ENCODE peak calls at places on chromosome 3, in six cellular contexts. X, F, K, Y, T and D are unnamed samples.

GRCh38 chr3:67901681-67902080 is 247.3 kb upstream of the SUCLG2 start:
- DNase-seq in X (no peak), F (no peak), K (no peak), Y (no peak), T (no peak), D (no peak)

GRCh38 chr3:43163895-43164493 is 58.1 kb upstream of the POMGNT2 start:
- DNase-seq in X (no peak), F (no peak), K (no peak), Y (no peak), T (no peak), D (no peak)

GRCh38 chr3:18425641-18426403 is 683 bp upstream of the SATB1 start:
- DNase-seq in X (peak), F (peak), K (peak), Y (peak), T (no peak), D (peak)

GRCh38 chr3:31802981-31803380 is 178.1 kb downstream of the OSBPL10 start:
- DNase-seq in X (no peak), F (no peak), K (no peak), Y (no peak), T (no peak), D (no peak)

GRCh38 chr3:60992395-60992794 is 258.9 kb downstream of the FHIT start:
- DNase-seq in X (no peak), F (peak), K (no peak), Y (no peak), T (no peak), D (no peak)

GRCh38 chr3:185830018-185830797 is 5.4 kb upstream of the IGF2BP2 start:
- DNase-seq in X (no peak), F (no peak), K (no peak), Y (no peak), T (no peak), D (no peak)

GRCh38 chr3:71532639-71533395 is 50.7 kb downstream of the FOXP1 start:
- DNase-seq in X (no peak), F (no peak), K (no peak), Y (no peak), T (peak), D (no peak)

GRCh38 chr3:133880886-133881455 is 14.7 kb downstream of the RAB6B start:
- DNase-seq in X (no peak), F (no peak), K (no peak), Y (no peak), T (no peak), D (no peak)

GRCh38 chr3:187114511-187114910 is 24.8 kb downstream of the RPL39L start:
- DNase-seq in X (no peak), F (no peak), K (no peak), Y (no peak), T (no peak), D (no peak)

GRCh38 chr3:30875505-30875904 is 19.0 kb downstream of the GADL1 start:
- DNase-seq in X (no peak), F (no peak), K (no peak), Y (no peak), T (no peak), D (no peak)